ENCODE peak calls at places on chromosomes 12 and 14, in nine cellular contexts. D, F, N, A, C, K, B, M and V are unnamed samples.

GRCh38 chr12:21559855-21560569 is 33.9 kb downstream of the SPX start:
- DNase-seq in N (no peak), D (no peak), K (no peak), B (no peak), C (no peak), M (no peak), F (no peak), A (no peak), V (no peak)

GRCh38 chr12:75814856-75815754 is 216.5 kb downstream of the PHLDA1 start:
- DNase-seq in A (no peak), B (no peak), C (no peak), K (no peak), D (peak), N (no peak), F (no peak), M (no peak), V (no peak)

GRCh38 chr12:76346236-76346635 is 2.0 kb downstream of the BBS10 start:
- DNase-seq in B (no peak), M (no peak), K (no peak), N (no peak), A (no peak), F (no peak), D (no peak), C (no peak), V (no peak)

GRCh38 chr12:51977320-51977753 is 25.8 kb downstream of the ACVR1B start:
- DNase-seq in D (peak), M (no peak), K (no peak), A (no peak), F (no peak), N (no peak), B (no peak), C (no peak), V (no peak)

GRCh38 chr12:91424506-91424905 is 241.9 kb upstream of the DCN start:
- DNase-seq in A (no peak), N (peak), F (no peak), K (no peak), B (no peak), D (no peak), M (no peak), C (no peak), V (no peak)

GRCh38 chr14:103846569-103847438 is 571 bp downstream of the PPP1R13B start:
- DNase-seq in D (no peak), N (peak), M (no peak), F (no peak), C (no peak), A (peak), B (peak), K (no peak), V (peak)

GRCh38 chr14:20295067-20295466 is 10.7 kb downstream of the TTC5 start:
- DNase-seq in K (no peak), M (no peak), B (no peak), F (no peak), A (no peak), D (no peak), C (no peak), N (no peak), V (no peak)

GRCh38 chr14:34064349-34064748 is 113.5 kb upstream of the EGLN3 start:
- DNase-seq in M (no peak), B (no peak), N (no peak), F (no peak), K (no peak), D (no peak), A (peak), C (no peak), V (peak)

GRCh38 chr14:104248203-104249055 is 110.0 kb downstream of the KIF26A start:
- DNase-seq in F (no peak), M (no peak), B (no peak), D (no peak), C (no peak), K (no peak), A (no peak), N (no peak), V (no peak)

GRCh38 chr14:62077676-62078261 is 315.5 kb downstream of the SNAPC1 start:
- DNase-seq in B (no peak), K (no peak), M (no peak), C (no peak), N (no peak), A (no peak), F (no peak), D (no peak), V (no peak)

GRCh38 chr12:87816186-87816585 is 213.0 kb downstream of the C12orf50 start:
- DNase-seq in C (no peak), D (no peak), N (no peak), F (no peak), A (no peak), K (no peak), M (no peak), B (no peak), V (no peak)

GRCh38 chr14:103127861-103128598 is 4.8 kb downstream of the TNFAIP2 start:
- DNase-seq in F (no peak), K (no peak), C (no peak), M (no peak), A (no peak), B (no peak), D (no peak), N (no peak), V (no peak)

GRCh38 chr14:23403908-23404307 is 4.2 kb downstream of the MYH6 start:
- DNase-seq in B (no peak), D (no peak), M (no peak), F (no peak), C (no peak), N (no peak), K (no peak), A (no peak), V (no peak)

GRCh38 chr14:89165189-89165809 is 251.7 kb downstream of the FOXN3 start:
- DNase-seq in F (no peak), C (no peak), B (no peak), A (no peak), D (peak), N (no peak), M (peak), K (no peak), V (no peak)

GRCh38 chr12:60148109-60148508 is 552.3 kb downstream of the SLC16A7 start:
- DNase-seq in D (no peak), F (no peak), N (no peak), M (no peak), C (no peak), K (no peak), B (no peak), A (no peak), V (no peak)

GRCh38 chr12:94185801-94186200 is 37.4 kb downstream of the PLXNC1 start:
- DNase-seq in M (no peak), D (no peak), K (no peak), B (no peak), C (no peak), N (no peak), A (no peak), F (no peak), V (no peak)

GRCh38 chr12:193282-193681 is 20.7 kb downstream of the SLC6A12 start:
- DNase-seq in N (no peak), C (no peak), K (no peak), A (no peak), M (no peak), D (no peak), F (no peak), B (no peak), V (no peak)

GRCh38 chr12:110775997-110776396 is 33.3 kb upstream of the PPP1CC start:
- DNase-seq in F (no peak), B (no peak), A (no peak), C (no peak), N (no peak), D (no peak), K (no peak), M (no peak), V (no peak)

GRCh38 chr12:90922068-90922743 is 32.8 kb downstream of the CCER1 start:
- DNase-seq in F (no peak), N (no peak), A (no peak), K (no peak), M (no peak), B (no peak), C (no peak), D (no peak), V (no peak)

GRCh38 chr12:26853303-26854027 is 20.5 kb upstream of the ITPR2 start:
- DNase-seq in C (peak), B (peak), N (peak), F (peak), M (peak), D (peak), A (peak), K (peak), V (peak)

GRCh38 chr12:130705174-130705880 is 10.8 kb downstream of the RIMBP2 start:
- DNase-seq in M (no peak), B (no peak), C (no peak), D (no peak), N (no peak), K (no peak), F (no peak), A (no peak), V (no peak)

GRCh38 chr12:104455594-104456416 is 943 bp upstream of the CHST11 start:
- DNase-seq in A (no peak), M (no peak), N (no peak), D (no peak), F (no peak), B (no peak), K (no peak), C (no peak), V (no peak)

GRCh38 chr14:69559581-69560011 is 15.1 kb downstream of the CCDC177 start:
- DNase-seq in C (no peak), B (no peak), D (no peak), A (no peak), F (no peak), N (no peak), M (no peak), K (no peak), V (no peak)

GRCh38 chr14:49405291-49405690 is 180.9 kb downstream of the RPS29 start:
- DNase-seq in F (no peak), K (no peak), D (no peak), M (no peak), N (no peak), A (no peak), C (no peak), B (no peak), V (no peak)

GRCh38 chr12:52561880-52562449 is 9.0 kb upstream of the KRT71 start:
- DNase-seq in F (no peak), D (no peak), B (peak), N (peak), C (no peak), A (no peak), M (no peak), K (no peak), V (no peak)

GRCh38 chr12:50925342-50925651 is 27.0 kb upstream of the HIGD1C start:
- DNase-seq in A (no peak), N (peak), F (no peak), C (no peak), M (no peak), B (no peak), K (no peak), D (peak), V (no peak)

GRCh38 chr14:26873556-26873955 is 275.7 kb upstream of the NOVA1 start:
- DNase-seq in D (no peak), B (no peak), M (no peak), C (no peak), A (no peak), N (no peak), K (no peak), F (no peak), V (no peak)

GRCh38 chr12:39451977-39452376 is 9.1 kb upstream of the KIF21A start:
- DNase-seq in D (no peak), K (no peak), F (no peak), C (no peak), N (no peak), M (no peak), A (no peak), B (peak), V (no peak)

GRCh38 chr14:69637503-69638030 is 26.2 kb downstream of the SUSD6 start:
- DNase-seq in M (no peak), D (no peak), K (no peak), A (peak), N (no peak), C (no peak), B (no peak), F (no peak), V (no peak)

GRCh38 chr12:6635856-6636521 is at the start of gene LPAR5:
- DNase-seq in K (peak), D (peak), F (no peak), M (peak), N (no peak), A (peak), C (peak), B (no peak), V (peak)

GRCh38 chr14:70971588-70971987 is 64.3 kb downstream of the PCNX1 start:
- DNase-seq in M (no peak), D (peak), K (no peak), N (no peak), F (no peak), A (no peak), B (peak), C (no peak), V (no peak)

GRCh38 chr14:96861568-96862310 is 64.6 kb downstream of the VRK1 start:
- DNase-seq in B (peak), C (no peak), A (no peak), D (no peak), K (no peak), M (no peak), F (no peak), N (no peak), V (no peak)

GRCh38 chr12:31702047-31702446 is 26.8 kb downstream of the AMN1 start:
- DNase-seq in C (peak), N (peak), K (no peak), D (peak), B (peak), A (no peak), F (no peak), M (peak), V (no peak)

GRCh38 chr14:76770521-76771431 is 9.5 kb downstream of the VASH1 start:
- DNase-seq in N (peak), D (no peak), C (no peak), M (no peak), A (no peak), K (no peak), F (no peak), B (no peak), V (peak)

GRCh38 chr12:121893901-121894540 is 5.4 kb downstream of the PSMD9 start:
- DNase-seq in B (peak), M (no peak), A (no peak), N (peak), D (no peak), K (no peak), F (no peak), C (peak), V (no peak)

GRCh38 chr12:116969615-116970575 is 59.1 kb downstream of the FBXW8 start:
- DNase-seq in D (no peak), C (no peak), B (no peak), N (no peak), A (peak), F (no peak), K (no peak), M (no peak), V (peak)

GRCh38 chr14:101365329-101366158 is 195.8 kb upstream of the DIO3 start:
- DNase-seq in D (no peak), K (no peak), M (no peak), B (peak), N (no peak), C (no peak), F (no peak), A (peak), V (no peak)